ENCODE peak calls at places on chromosomes 12 and 14, in five cellular contexts. One of them, this sample, is unnamed.

GRCh38 chr12:113418213-113418879 is 3.8 kb upstream of the SDSL start:
- DNase-seq in tibial nerve: peak; percentile 19
- DNase-seq in fibroblast of mammary gland: peak; percentile 68
- DNase-seq in IMR-90: peak; percentile 4
- DNase-seq in stomach: no peak
- DNase-seq in this sample: peak; percentile 63

GRCh38 chr14:100816286-100816949 is 9.5 kb upstream of the MEG3 start:
- DNase-seq in tibial nerve: no peak
- DNase-seq in fibroblast of mammary gland: no peak
- DNase-seq in IMR-90: no peak
- DNase-seq in stomach: no peak
- DNase-seq in this sample: no peak

GRCh38 chr14:88310457-88310856 is 12.6 kb downstream of the KCNK10 start:
- DNase-seq in tibial nerve: no peak
- DNase-seq in fibroblast of mammary gland: no peak
- DNase-seq in IMR-90: no peak
- DNase-seq in stomach: no peak
- DNase-seq in this sample: no peak

GRCh38 chr12:19847294-19848059 is 408.2 kb downstream of the AEBP2 start:
- DNase-seq in tibial nerve: no peak
- DNase-seq in fibroblast of mammary gland: peak; percentile 67
- DNase-seq in IMR-90: peak; percentile 31
- DNase-seq in stomach: no peak
- DNase-seq in this sample: peak; percentile 89

GRCh38 chr12:113248046-113248825 is 27.0 kb downstream of the TPCN1 start:
- DNase-seq in tibial nerve: no peak
- DNase-seq in fibroblast of mammary gland: no peak
- DNase-seq in IMR-90: no peak
- DNase-seq in stomach: no peak
- DNase-seq in this sample: no peak

GRCh38 chr12:12265571-12266388 is 1.1 kb downstream of the LRP6 start:
- DNase-seq in tibial nerve: no peak
- DNase-seq in fibroblast of mammary gland: peak; percentile 40
- DNase-seq in IMR-90: peak; percentile 64
- DNase-seq in stomach: no peak
- DNase-seq in this sample: peak; percentile 56

GRCh38 chr14:88669346-88669745 is 106.5 kb downstream of the ZC3H14 start:
- DNase-seq in tibial nerve: no peak
- DNase-seq in fibroblast of mammary gland: no peak
- DNase-seq in IMR-90: no peak
- DNase-seq in stomach: no peak
- DNase-seq in this sample: no peak

GRCh38 chr12:26810330-26810729 is 22.7 kb downstream of the ITPR2 start:
- DNase-seq in tibial nerve: no peak
- DNase-seq in fibroblast of mammary gland: peak; percentile 76
- DNase-seq in IMR-90: peak; percentile 87
- DNase-seq in stomach: peak; percentile 71
- DNase-seq in this sample: peak; percentile 85

GRCh38 chr12:62629413-62629812 is 162.8 kb downstream of the MON2 start:
- DNase-seq in tibial nerve: no peak
- DNase-seq in fibroblast of mammary gland: no peak
- DNase-seq in IMR-90: no peak
- DNase-seq in stomach: no peak
- DNase-seq in this sample: no peak

GRCh38 chr14:37230551-37231194 is 32.9 kb downstream of the MIPOL1 start:
- DNase-seq in tibial nerve: peak; percentile 44
- DNase-seq in fibroblast of mammary gland: peak; percentile 77
- DNase-seq in IMR-90: peak; percentile 77
- DNase-seq in stomach: no peak
- DNase-seq in this sample: peak; percentile 83

GRCh38 chr12:43362910-43363694 is 188.9 kb downstream of the ADAMTS20 start:
- DNase-seq in tibial nerve: no peak
- DNase-seq in fibroblast of mammary gland: peak; percentile 21
- DNase-seq in IMR-90: peak; percentile 16
- DNase-seq in stomach: no peak
- DNase-seq in this sample: no peak

GRCh38 chr14:99752486-99753121 is 40.6 kb upstream of the EML1 start:
- DNase-seq in tibial nerve: no peak
- DNase-seq in fibroblast of mammary gland: peak; percentile 53
- DNase-seq in IMR-90: peak; percentile 76
- DNase-seq in stomach: no peak
- DNase-seq in this sample: peak; percentile 64

GRCh38 chr14:77660754-77661153 is 44.3 kb upstream of the SPTLC2 start:
- DNase-seq in tibial nerve: no peak
- DNase-seq in fibroblast of mammary gland: no peak
- DNase-seq in IMR-90: no peak
- DNase-seq in stomach: no peak
- DNase-seq in this sample: no peak

GRCh38 chr14:31126680-31127079 is 80.9 kb downstream of the HECTD1 start:
- DNase-seq in tibial nerve: no peak
- DNase-seq in fibroblast of mammary gland: no peak
- DNase-seq in IMR-90: no peak
- DNase-seq in stomach: no peak
- DNase-seq in this sample: no peak

GRCh38 chr14:65361920-65362319 is 50.6 kb upstream of the FUT8 start:
- DNase-seq in tibial nerve: peak; percentile 50
- DNase-seq in fibroblast of mammary gland: peak; percentile 88
- DNase-seq in IMR-90: peak; percentile 90
- DNase-seq in stomach: peak; percentile 60
- DNase-seq in this sample: peak; percentile 89

GRCh38 chr12:72511906-72512305 is 239.7 kb downstream of the TRHDE start:
- DNase-seq in tibial nerve: no peak
- DNase-seq in fibroblast of mammary gland: peak; percentile 5
- DNase-seq in IMR-90: peak; percentile 85
- DNase-seq in stomach: no peak
- DNase-seq in this sample: peak; percentile 37

DNA sequence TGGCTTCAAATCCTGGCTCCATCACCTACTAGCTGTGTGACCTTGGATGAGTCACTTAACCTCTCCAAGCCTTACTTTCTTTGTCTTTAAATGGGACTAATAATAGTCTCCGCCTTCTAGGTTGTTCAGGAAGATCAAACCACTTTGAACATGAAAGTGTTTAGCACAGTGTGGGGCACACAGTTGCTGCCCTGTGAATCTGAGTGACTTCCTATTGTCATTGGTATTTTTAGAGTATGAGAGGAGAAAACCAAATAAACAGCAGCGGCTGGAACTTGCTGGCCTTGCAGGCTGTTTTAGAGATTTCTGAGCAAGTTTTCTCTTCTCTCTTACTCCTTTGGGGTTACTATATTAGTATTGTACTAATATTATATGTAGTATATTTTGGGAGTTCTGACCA is 120.7 kb upstream of the MYL2 start:
- DNase-seq in tibial nerve: no peak
- DNase-seq in fibroblast of mammary gland: no peak
- DNase-seq in IMR-90: no peak
- DNase-seq in stomach: no peak
- DNase-seq in this sample: no peak
- H3K4me3 ChIP-seq in tibial nerve: no peak overlapping the region
- H3K4me3 ChIP-seq in fibroblast of mammary gland: no peak overlapping the region
- H3K4me3 ChIP-seq in IMR-90: no peak overlapping the region
- H3K4me3 ChIP-seq in stomach: no peak overlapping the region
- H3K4me3 ChIP-seq in this sample: no peak overlapping the region

DNA sequence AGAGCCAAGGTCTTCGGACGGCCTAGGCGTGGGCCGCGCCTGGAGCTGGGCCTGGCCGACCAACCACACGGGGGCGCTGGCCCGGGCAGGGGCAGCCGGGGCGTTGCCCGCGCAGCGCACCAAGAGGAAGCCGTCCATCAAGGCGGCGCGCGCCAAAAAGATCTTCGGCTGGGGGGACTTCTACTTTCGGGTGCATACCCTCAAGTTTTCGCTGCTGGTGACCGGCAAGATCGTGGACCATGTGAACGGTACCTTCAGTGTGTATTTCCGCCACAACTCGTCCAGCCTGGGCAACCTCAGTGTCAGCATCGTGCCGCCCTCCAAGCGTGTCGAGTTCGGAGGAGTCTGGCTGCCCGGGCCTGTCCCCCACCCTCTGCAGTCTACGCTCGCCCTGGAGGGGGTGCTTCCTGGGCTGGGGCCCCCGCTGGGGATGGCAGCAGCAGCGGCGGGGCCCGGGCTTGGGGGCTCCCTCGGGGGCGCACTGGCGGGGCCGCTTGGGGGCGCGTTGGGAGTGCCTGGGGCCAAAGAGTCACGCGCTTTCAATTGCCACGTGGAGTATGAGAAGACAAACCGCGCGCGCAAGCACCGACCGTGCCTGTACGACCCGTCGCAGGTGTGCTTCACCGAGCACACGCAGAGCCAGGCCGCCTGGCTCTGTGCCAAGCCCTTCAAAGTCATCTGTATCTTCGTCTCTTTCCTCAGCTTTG is 4.4 kb upstream of the SHMT2 start:
- DNase-seq in tibial nerve: no peak
- DNase-seq in fibroblast of mammary gland: no peak
- DNase-seq in IMR-90: no peak
- DNase-seq in stomach: peak; percentile 64
- DNase-seq in this sample: no peak
- TF ChIP-seq CTCF in tibial nerve: peak; percentile 32
- TF ChIP-seq CTCF in fibroblast of mammary gland: no peak
- TF ChIP-seq CTCF in IMR-90: no peak
- TF ChIP-seq CTCF in stomach: peak; percentile 61
- TF ChIP-seq CTCF in this sample: peak; percentile 19

GRCh38 chr14:29649170-29649569 is 278.5 kb downstream of the PRKD1 start:
- DNase-seq in tibial nerve: no peak
- DNase-seq in fibroblast of mammary gland: no peak
- DNase-seq in IMR-90: no peak
- DNase-seq in stomach: no peak
- DNase-seq in this sample: no peak
- H3K4me3 ChIP-seq in tibial nerve: no peak overlapping the region
- H3K4me3 ChIP-seq in fibroblast of mammary gland: no peak overlapping the region
- H3K4me3 ChIP-seq in IMR-90: no peak overlapping the region
- H3K4me3 ChIP-seq in stomach: no peak overlapping the region
- H3K4me3 ChIP-seq in this sample: no peak overlapping the region

DNA sequence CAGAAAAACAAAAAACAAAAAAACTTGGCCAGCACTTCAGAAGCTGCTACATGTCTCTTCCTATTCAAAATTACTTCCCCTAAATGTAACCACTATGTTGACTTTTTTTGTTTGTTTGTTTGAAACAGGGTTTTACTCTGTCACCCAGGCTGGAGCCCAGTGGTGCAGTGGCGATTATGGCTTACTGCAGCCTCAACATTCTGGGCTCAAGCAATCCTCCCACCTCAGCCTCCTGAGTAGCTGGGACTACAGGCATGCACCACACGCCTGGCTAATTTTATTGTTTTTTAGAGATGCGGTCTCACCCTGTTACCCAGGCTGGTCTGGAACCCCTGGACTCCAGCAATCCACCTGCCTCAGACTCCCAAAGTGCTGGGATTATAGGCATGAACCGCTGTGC is 38.0 kb upstream of the PPP4R3A start:
- DNase-seq in tibial nerve: no peak
- DNase-seq in fibroblast of mammary gland: no peak
- DNase-seq in IMR-90: no peak
- DNase-seq in stomach: no peak
- DNase-seq in this sample: no peak
- TF ChIP-seq CTCF in tibial nerve: no peak
- TF ChIP-seq CTCF in fibroblast of mammary gland: no peak
- TF ChIP-seq CTCF in IMR-90: no peak
- TF ChIP-seq CTCF in stomach: no peak
- TF ChIP-seq CTCF in this sample: no peak